ENCODE peak calls at places on chromosomes 6 and 20, in nine cellular contexts. One of them, this sample, is unnamed. For H3K9me3, the result is how much of the 10 kb centered on the place peaks cover.

GRCh38 chr6:6588064-6588923 is at the start of gene LY86:
- DNase-seq in stomach: no peak
- DNase-seq in ovary: no peak
- DNase-seq in A549: no peak
- DNase-seq in transverse colon: peak
- DNase-seq in K562: no peak
- DNase-seq in H1: no peak
- DNase-seq in sigmoid colon: no peak
- DNase-seq in GM12878: peak
- DNase-seq in this sample: no peak

GRCh38 chr6:105755885-105756284 is 330.3 kb upstream of the PRDM1 start:
- DNase-seq in stomach: no peak
- DNase-seq in ovary: no peak
- DNase-seq in A549: no peak
- DNase-seq in transverse colon: no peak
- DNase-seq in K562: no peak
- DNase-seq in H1: no peak
- DNase-seq in sigmoid colon: no peak
- DNase-seq in GM12878: no peak
- DNase-seq in this sample: no peak

GRCh38 chr6:85472744-85473143 is 22.9 kb downstream of the NT5E start:
- DNase-seq in stomach: no peak
- DNase-seq in ovary: no peak
- DNase-seq in A549: no peak
- DNase-seq in transverse colon: no peak
- DNase-seq in K562: no peak
- DNase-seq in H1: no peak
- DNase-seq in sigmoid colon: no peak
- DNase-seq in GM12878: no peak
- DNase-seq in this sample: no peak

GRCh38 chr6:44203955-44204354 is 12.8 kb upstream of the MYMX start:
- DNase-seq in stomach: no peak
- DNase-seq in ovary: no peak
- DNase-seq in A549: no peak
- DNase-seq in transverse colon: peak
- DNase-seq in K562: peak
- DNase-seq in H1: no peak
- DNase-seq in sigmoid colon: no peak
- DNase-seq in GM12878: no peak
- DNase-seq in this sample: no peak

GRCh38 chr6:124298682-124299081 is 495.0 kb downstream of the NKAIN2 start:
- DNase-seq in stomach: no peak
- DNase-seq in ovary: no peak
- DNase-seq in A549: no peak
- DNase-seq in transverse colon: no peak
- DNase-seq in K562: no peak
- DNase-seq in H1: no peak
- DNase-seq in sigmoid colon: no peak
- DNase-seq in GM12878: no peak
- DNase-seq in this sample: no peak

GRCh38 chr6:40394381-40394780 is 192.8 kb downstream of the LRFN2 start:
- DNase-seq in stomach: no peak
- DNase-seq in ovary: no peak
- DNase-seq in A549: no peak
- DNase-seq in transverse colon: no peak
- DNase-seq in K562: no peak
- DNase-seq in H1: peak
- DNase-seq in sigmoid colon: no peak
- DNase-seq in GM12878: no peak
- DNase-seq in this sample: no peak

GRCh38 chr20:56731041-56731440 is 101.9 kb downstream of the TFAP2C start:
- DNase-seq in stomach: no peak
- DNase-seq in ovary: no peak
- DNase-seq in A549: no peak
- DNase-seq in transverse colon: no peak
- DNase-seq in K562: no peak
- DNase-seq in H1: no peak
- DNase-seq in sigmoid colon: no peak
- DNase-seq in GM12878: no peak
- DNase-seq in this sample: no peak

GRCh38 chr6:50135968-50136367 is 86.2 kb upstream of the DEFB112 start:
- DNase-seq in stomach: no peak
- DNase-seq in ovary: no peak
- DNase-seq in A549: no peak
- DNase-seq in transverse colon: no peak
- DNase-seq in K562: no peak
- DNase-seq in H1: no peak
- DNase-seq in sigmoid colon: no peak
- DNase-seq in GM12878: no peak
- DNase-seq in this sample: no peak

GRCh38 chr20:2872304-2873009 is 824 bp upstream of the PTPRA start:
- DNase-seq in stomach: peak
- DNase-seq in ovary: peak
- DNase-seq in A549: peak
- DNase-seq in transverse colon: peak
- DNase-seq in K562: peak
- DNase-seq in H1: peak
- DNase-seq in sigmoid colon: peak
- DNase-seq in GM12878: peak
- DNase-seq in this sample: no peak

GRCh38 chr20:2874456-2874855 is 1.2 kb downstream of the PTPRA start:
- DNase-seq in stomach: no peak
- DNase-seq in ovary: no peak
- DNase-seq in A549: no peak
- DNase-seq in transverse colon: no peak
- DNase-seq in K562: peak
- DNase-seq in H1: no peak
- DNase-seq in sigmoid colon: no peak
- DNase-seq in GM12878: no peak
- DNase-seq in this sample: no peak

GRCh38 chr20:2871555-2872303 is 1.6 kb upstream of the PTPRA start:
- DNase-seq in stomach: no peak
- DNase-seq in ovary: no peak
- DNase-seq in A549: no peak
- DNase-seq in transverse colon: no peak
- DNase-seq in K562: peak
- DNase-seq in H1: peak
- DNase-seq in sigmoid colon: no peak
- DNase-seq in GM12878: no peak
- DNase-seq in this sample: no peak

GRCh38 chr20:2873747-2874041 is 413 bp downstream of the PTPRA start:
- DNase-seq in stomach: peak
- DNase-seq in ovary: peak
- DNase-seq in A549: no peak
- DNase-seq in transverse colon: peak
- DNase-seq in K562: no peak
- DNase-seq in H1: peak
- DNase-seq in sigmoid colon: no peak
- DNase-seq in GM12878: no peak
- DNase-seq in this sample: no peak

DNA sequence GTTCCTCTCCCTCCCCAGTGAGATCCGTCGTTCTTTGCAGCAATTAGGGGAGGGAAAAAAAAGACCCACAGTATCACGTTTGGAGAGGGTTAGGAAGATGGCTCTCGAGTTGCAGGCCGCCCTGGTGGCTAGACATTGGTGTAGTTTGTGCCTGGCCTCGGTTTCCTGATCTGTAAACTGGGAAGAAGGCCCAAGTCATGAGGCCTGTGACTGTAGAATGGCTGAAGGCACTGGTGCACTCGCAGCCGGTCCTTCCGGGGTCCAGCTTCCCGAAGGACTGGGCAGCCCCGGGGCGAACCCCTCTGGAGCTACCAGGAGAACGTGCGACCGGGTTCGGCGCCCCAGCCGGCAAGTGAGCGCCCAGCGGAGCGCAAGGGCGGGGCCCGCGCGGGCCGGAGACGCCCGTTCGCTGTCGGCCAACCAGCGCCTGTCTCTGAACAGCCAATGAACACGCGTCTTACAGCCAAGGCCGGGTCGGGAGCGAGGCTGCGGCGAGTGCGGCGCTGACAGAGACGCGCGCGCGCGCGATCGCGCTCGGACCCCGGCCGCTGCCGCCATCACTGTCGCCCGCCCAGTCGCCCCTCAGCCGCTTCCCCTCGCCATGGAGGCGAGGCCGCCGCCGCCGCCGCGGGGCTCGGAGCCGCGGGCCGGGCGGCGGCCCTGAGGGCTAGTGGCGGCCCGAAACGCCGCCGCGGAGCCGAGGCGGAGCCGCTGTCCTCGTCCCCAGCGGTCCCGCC is at the start of gene PTPRA:
- DNase-seq in stomach: peak
- DNase-seq in ovary: peak
- DNase-seq in A549: peak
- DNase-seq in transverse colon: peak
- DNase-seq in K562: peak
- DNase-seq in H1: peak
- DNase-seq in sigmoid colon: peak
- DNase-seq in GM12878: peak
- DNase-seq in this sample: peak
- TF ChIP-seq POLR2A in stomach: no peak
- TF ChIP-seq POLR2A in ovary: peak
- TF ChIP-seq POLR2A in A549: peak
- TF ChIP-seq POLR2A in transverse colon: peak
- TF ChIP-seq POLR2A in K562: peak
- TF ChIP-seq POLR2A in H1: peak
- TF ChIP-seq POLR2A in sigmoid colon: peak
- TF ChIP-seq POLR2A in GM12878: peak
- TF ChIP-seq POLR2A in this sample: peak

GRCh38 chr6:13788820-13789219 is 25.5 kb downstream of the MCUR1 start:
- DNase-seq in stomach: no peak
- DNase-seq in ovary: no peak
- DNase-seq in A549: no peak
- DNase-seq in transverse colon: no peak
- DNase-seq in K562: no peak
- DNase-seq in H1: no peak
- DNase-seq in sigmoid colon: no peak
- DNase-seq in GM12878: no peak
- DNase-seq in this sample: no peak

DNA sequence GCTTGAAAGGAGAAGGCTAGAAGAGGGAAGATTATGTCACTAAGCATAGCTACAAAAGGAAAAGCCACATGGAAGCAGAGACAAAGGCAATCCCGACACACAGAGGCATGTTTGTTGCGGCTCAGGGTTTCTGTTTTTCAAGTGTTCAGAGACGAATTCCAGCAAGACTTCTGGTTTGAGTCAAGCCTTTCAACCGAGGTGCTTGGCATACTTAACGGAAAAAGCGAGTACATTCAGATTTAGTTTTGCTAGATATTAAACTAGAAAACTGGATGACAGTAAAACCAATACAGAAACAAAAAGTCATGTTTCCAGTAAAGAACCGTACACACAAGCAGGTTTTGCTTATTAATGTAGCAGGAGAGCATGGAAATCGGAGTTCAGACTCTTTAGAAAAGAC is 27.2 kb downstream of the MCUR1 start:
- DNase-seq in stomach: no peak
- DNase-seq in ovary: no peak
- DNase-seq in A549: no peak
- DNase-seq in transverse colon: no peak
- DNase-seq in K562: no peak
- DNase-seq in H1: peak
- DNase-seq in sigmoid colon: no peak
- DNase-seq in GM12878: no peak
- DNase-seq in this sample: no peak
- TF ChIP-seq EP300 in stomach: no peak
- TF ChIP-seq EP300 in ovary: no peak
- TF ChIP-seq EP300 in A549: no peak
- TF ChIP-seq EP300 in transverse colon: no peak
- TF ChIP-seq EP300 in K562: no peak
- TF ChIP-seq EP300 in H1: no peak
- TF ChIP-seq EP300 in sigmoid colon: no peak
- TF ChIP-seq EP300 in GM12878: no peak
- TF ChIP-seq EP300 in this sample: no peak

DNA sequence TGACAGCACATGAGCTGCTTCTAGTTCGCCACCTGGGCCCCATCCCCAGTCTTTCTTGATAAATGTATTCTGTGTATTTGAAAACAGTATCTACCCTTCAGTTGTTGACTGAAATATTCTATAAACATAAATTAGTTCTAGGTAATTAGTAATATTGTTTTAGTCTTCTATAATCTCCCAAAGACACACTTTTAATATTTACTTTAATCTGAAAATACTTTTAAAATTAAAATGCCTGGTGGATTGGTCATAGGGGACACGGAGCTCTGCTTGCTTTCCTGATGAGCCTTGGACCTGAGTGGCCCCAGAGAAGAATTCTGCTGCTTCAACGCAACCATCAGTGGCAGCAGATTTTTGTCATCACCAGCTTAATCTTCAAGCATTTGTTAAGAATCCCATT is 234.5 kb downstream of the THBS2 start:
- DNase-seq in stomach: no peak
- DNase-seq in ovary: no peak
- DNase-seq in A549: no peak
- DNase-seq in transverse colon: no peak
- DNase-seq in K562: no peak
- DNase-seq in H1: no peak
- DNase-seq in sigmoid colon: no peak
- DNase-seq in GM12878: no peak
- DNase-seq in this sample: no peak
- H3K9me3 ChIP-seq in stomach: under half
- H3K9me3 ChIP-seq in ovary: under half
- H3K9me3 ChIP-seq in A549: under half
- H3K9me3 ChIP-seq in transverse colon: under half
- H3K9me3 ChIP-seq in K562: under half
- H3K9me3 ChIP-seq in H1: under half
- H3K9me3 ChIP-seq in sigmoid colon: under half
- H3K9me3 ChIP-seq in GM12878: under half
- H3K9me3 ChIP-seq in this sample: under half

GRCh38 chr6:7909323-7910276 is 988 bp downstream of the TXNDC5 start:
- DNase-seq in stomach: peak
- DNase-seq in ovary: peak
- DNase-seq in A549: peak
- DNase-seq in transverse colon: peak
- DNase-seq in K562: peak
- DNase-seq in H1: peak
- DNase-seq in sigmoid colon: no peak
- DNase-seq in GM12878: no peak
- DNase-seq in this sample: no peak
- TF ChIP-seq POLR2A in stomach: no peak
- TF ChIP-seq POLR2A in ovary: no peak
- TF ChIP-seq POLR2A in A549: peak
- TF ChIP-seq POLR2A in transverse colon: peak
- TF ChIP-seq POLR2A in K562: peak
- TF ChIP-seq POLR2A in H1: peak
- TF ChIP-seq POLR2A in sigmoid colon: no peak
- TF ChIP-seq POLR2A in GM12878: peak
- TF ChIP-seq POLR2A in this sample: no peak